ENCODE peak calls at places on chromosome 4, in nine cellular contexts. R is hepatocyte, P is colonic mucosa, X is fibroblast of lung, S is A673, F is AG04450, V is right cardiac atrium, M is PC-3, H is GM23248. D is an unnamed sample. For H3K27me3, the result is how much of the 10 kb centered on the place peaks cover.

GRCh38 chr4:143185253-143186107 is 763 bp downstream of the USP38 start:
- DNase-seq in R (peak), P (peak), X (peak), S (no peak), F (no peak), V (peak), M (peak), H (peak), D (peak)

GRCh38 chr4:25108556-25108955 is 51.7 kb downstream of the SEPSECS start:
- DNase-seq in R (no peak), P (no peak), X (no peak), S (no peak), F (no peak), V (no peak), M (no peak), H (no peak), D (no peak)

GRCh38 chr4:66565796-66566195 is 895.5 kb upstream of the EPHA5 start:
- DNase-seq in R (no peak), P (no peak), X (peak), S (no peak), F (no peak), V (no peak), M (no peak), H (no peak), D (no peak)

GRCh38 chr4:23930750-23931488 is 41.1 kb upstream of the PPARGC1A start:
- DNase-seq in R (peak), P (peak), X (peak), S (no peak), F (no peak), V (peak), M (no peak), H (peak), D (peak)

GRCh38 chr4:61583696-61584095 is 383.6 kb downstream of the ADGRL3 start:
- DNase-seq in R (no peak), P (no peak), X (peak), S (no peak), F (peak), V (no peak), M (peak), H (no peak), D (no peak)

GRCh38 chr4:16079046-16079445 is 4.8 kb downstream of the PROM1 start:
- DNase-seq in R (peak), P (no peak), X (peak), S (no peak), F (no peak), V (no peak), M (no peak), H (no peak), D (no peak)

GRCh38 chr4:157776930-157777329 is 395.9 kb downstream of the GASK1B start:
- DNase-seq in R (no peak), P (no peak), X (no peak), S (no peak), F (no peak), V (no peak), M (no peak), H (no peak), D (no peak)

GRCh38 chr4:152138451-152138850 is 377.6 kb upstream of the GATB start:
- DNase-seq in R (no peak), P (no peak), X (no peak), S (no peak), F (no peak), V (no peak), M (no peak), H (no peak), D (no peak)

GRCh38 chr4:69749771-69750170 is 10.6 kb downstream of the SULT1B1 start:
- DNase-seq in R (no peak), P (no peak), X (peak), S (no peak), F (no peak), V (no peak), M (peak), H (peak), D (no peak)

GRCh38 chr4:151885123-151885522 is 124.3 kb upstream of the GATB start:
- DNase-seq in R (no peak), P (no peak), X (no peak), S (no peak), F (no peak), V (no peak), M (no peak), H (no peak), D (no peak)

GRCh38 chr4:166675411-166675810 is 558.9 kb downstream of the SPOCK3 start:
- DNase-seq in R (peak), P (no peak), X (peak), S (no peak), F (no peak), V (no peak), M (peak), H (peak), D (no peak)

GRCh38 chr4:143355540-143356217 is 19.0 kb downstream of the GAB1 start:
- DNase-seq in R (no peak), P (no peak), X (peak), S (no peak), F (no peak), V (no peak), M (peak), H (peak), D (no peak)

GRCh38 chr4:78428996-78429395 is 122.6 kb upstream of the ANXA3 start:
- DNase-seq in R (no peak), P (no peak), X (no peak), S (no peak), F (no peak), V (no peak), M (no peak), H (no peak), D (no peak)

GRCh38 chr4:111839186-111839585 is 306.1 kb upstream of the FAM241A start:
- DNase-seq in R (no peak), P (no peak), X (no peak), S (no peak), F (no peak), V (no peak), M (no peak), H (no peak), D (no peak)

GRCh38 chr4:139933104-139933503 is 220.9 kb downstream of the MAML3 start:
- DNase-seq in R (no peak), P (no peak), X (no peak), S (no peak), F (no peak), V (no peak), M (no peak), H (no peak), D (no peak)

GRCh38 chr4:166144607-166145006 is 271.6 kb downstream of the TLL1 start:
- DNase-seq in R (no peak), P (no peak), X (peak), S (no peak), F (no peak), V (no peak), M (no peak), H (no peak), D (no peak)

GRCh38 chr4:181971973-181972372 is 271.2 kb upstream of the TENM3 start:
- DNase-seq in R (no peak), P (no peak), X (peak), S (no peak), F (peak), V (peak), M (no peak), H (peak), D (no peak)

GRCh38 chr4:37549003-37549402 is 137.2 kb downstream of the RELL1 start:
- DNase-seq in R (no peak), P (no peak), X (peak), S (peak), F (no peak), V (no peak), M (peak), H (peak), D (no peak)

GRCh38 chr4:98626350-98626749 is 32.1 kb downstream of the TSPAN5 start:
- DNase-seq in R (peak), P (no peak), X (peak), S (peak), F (peak), V (peak), M (peak), H (peak), D (no peak)

GRCh38 chr4:8846864-8847263 is 24.8 kb downstream of the HMX1 start:
- DNase-seq in R (no peak), P (no peak), X (no peak), S (no peak), F (no peak), V (no peak), M (no peak), H (no peak), D (no peak)

GRCh38 chr4:41324861-41325260 is 68.1 kb downstream of the UCHL1 start:
- DNase-seq in R (no peak), P (no peak), X (no peak), S (no peak), F (no peak), V (no peak), M (peak), H (no peak), D (no peak)

GRCh38 chr4:6114181-6114580 is 86.2 kb downstream of the JAKMIP1 start:
- DNase-seq in R (no peak), P (no peak), X (no peak), S (no peak), F (no peak), V (no peak), M (no peak), H (no peak), D (no peak)
- H3K27me3 ChIP-seq in R (under half), P (under half), X (under half), S (under half), F (under half), V (under half), M (under half), H (under half), D (under half)

GRCh38 chr4:121071640-121072037 is 696 bp downstream of the NDNF start:
- DNase-seq in R (no peak), P (no peak), X (no peak), S (no peak), F (no peak), V (no peak), M (no peak), H (no peak), D (no peak)
- H3K27me3 ChIP-seq in R (under half), P (under half), X (under half), S (under half), F (half or more), V (under half), M (under half), H (under half), D (under half)

GRCh38 chr4:2049811-2050210 is 9.3 kb upstream of the NAT8L start:
- DNase-seq in R (no peak), P (no peak), X (no peak), S (no peak), F (no peak), V (no peak), M (no peak), H (no peak), D (no peak)

GRCh38 chr4:2047781-2048581 is 11.1 kb upstream of the NAT8L start:
- DNase-seq in R (peak), P (no peak), X (no peak), S (no peak), F (no peak), V (no peak), M (no peak), H (no peak), D (no peak)

GRCh38 chr4:2049381-2049780 is 9.7 kb upstream of the NAT8L start:
- DNase-seq in R (no peak), P (no peak), X (no peak), S (no peak), F (no peak), V (no peak), M (no peak), H (no peak), D (no peak)

GRCh38 chr4:2047031-2047660 is 12.0 kb upstream of the NAT8L start:
- DNase-seq in R (no peak), P (no peak), X (no peak), S (no peak), F (no peak), V (peak), M (no peak), H (no peak), D (no peak)

DNA sequence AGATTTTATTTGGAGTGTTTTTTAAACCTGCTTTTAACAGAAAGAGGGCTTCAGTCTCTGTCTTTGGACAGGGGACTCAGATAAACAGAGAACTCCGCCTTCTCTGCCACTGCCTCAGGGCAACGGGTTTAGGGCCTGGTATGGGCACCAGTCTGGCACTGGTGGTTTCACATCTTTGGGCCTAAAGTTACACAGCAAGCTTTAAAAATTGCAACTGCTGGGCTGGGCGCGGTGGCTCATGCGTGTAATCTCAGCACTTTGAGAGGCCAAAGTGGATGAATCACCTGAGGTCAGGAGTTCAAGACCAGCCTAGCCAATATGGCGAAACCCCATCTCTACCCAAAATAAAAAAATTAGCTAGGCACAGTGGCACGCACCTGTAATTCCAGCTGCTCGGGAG is 10.3 kb upstream of the NAT8L start:
- DNase-seq in R (no peak), P (no peak), X (no peak), S (no peak), F (no peak), V (no peak), M (no peak), H (no peak), D (no peak)
- H3K27me3 ChIP-seq in R (under half), P (under half), X (under half), S (under half), F (under half), V (under half), M (under half), H (under half), D (under half)

GRCh38 chr4:1041147-1041935 is 29.9 kb downstream of the FGFRL1 start:
- DNase-seq in R (peak), P (no peak), X (peak), S (no peak), F (no peak), V (peak), M (peak), H (peak), D (no peak)

GRCh38 chr4:1041936-1042330 is 30.5 kb downstream of the FGFRL1 start:
- DNase-seq in R (no peak), P (no peak), X (no peak), S (no peak), F (no peak), V (peak), M (no peak), H (no peak), D (no peak)

GRCh38 chr4:1040344-1041146 is 29.1 kb downstream of the FGFRL1 start:
- DNase-seq in R (no peak), P (no peak), X (no peak), S (no peak), F (no peak), V (peak), M (no peak), H (no peak), D (no peak)

GRCh38 chr4:1038948-1039492 is 27.6 kb downstream of the FGFRL1 start:
- DNase-seq in R (no peak), P (no peak), X (no peak), S (no peak), F (no peak), V (peak), M (no peak), H (no peak), D (no peak)

GRCh38 chr4:1039493-1040343 is 28.3 kb downstream of the FGFRL1 start:
- DNase-seq in R (peak), P (no peak), X (peak), S (no peak), F (no peak), V (peak), M (peak), H (peak), D (no peak)
- H3K27me3 ChIP-seq in R (under half), P (under half), X (under half), S (under half), F (under half), V (under half), M (under half), H (under half), D (under half)

GRCh38 chr4:1055721-1056590 is 44.5 kb downstream of the FGFRL1 start:
- DNase-seq in R (peak), P (no peak), X (peak), S (no peak), F (no peak), V (peak), M (no peak), H (no peak), D (peak)
- H3K27me3 ChIP-seq in R (under half), P (under half), X (half or more), S (half or more), F (half or more), V (under half), M (under half), H (under half), D (under half)

GRCh38 chr4:54104907-54105306 is 4.9 kb downstream of the GSX2 start:
- DNase-seq in R (no peak), P (no peak), X (no peak), S (no peak), F (no peak), V (no peak), M (no peak), H (no peak), D (no peak)

GRCh38 chr4:54101190-54102041 is 1.5 kb downstream of the GSX2 start:
- DNase-seq in R (no peak), P (no peak), X (no peak), S (no peak), F (no peak), V (peak), M (no peak), H (no peak), D (no peak)

GRCh38 chr4:54102747-54103146 is 2.8 kb downstream of the GSX2 start:
- DNase-seq in R (no peak), P (no peak), X (no peak), S (no peak), F (no peak), V (no peak), M (no peak), H (no peak), D (no peak)

GRCh38 chr4:54100607-54101189 is 735 bp downstream of the GSX2 start:
- DNase-seq in R (no peak), P (no peak), X (no peak), S (no peak), F (no peak), V (no peak), M (no peak), H (peak), D (no peak)

DNA sequence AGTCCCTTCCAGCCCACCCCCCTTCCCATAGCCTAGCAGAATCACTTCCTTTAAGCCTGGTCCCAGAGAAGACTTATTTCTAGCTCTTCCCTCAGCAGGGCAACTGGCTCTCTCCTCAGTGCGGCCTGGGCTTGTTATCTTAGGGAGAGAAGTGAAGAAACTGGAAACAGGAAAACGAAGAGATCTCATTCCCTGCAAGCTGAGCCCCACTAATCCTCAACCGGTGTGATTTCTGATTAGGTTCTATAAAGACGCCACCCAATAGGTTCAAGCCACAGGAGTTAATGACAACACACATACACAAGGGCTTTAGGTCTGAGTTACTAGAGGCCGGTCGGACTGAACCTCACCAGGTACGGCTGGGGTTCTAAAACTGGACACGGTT is 3.2 kb downstream of the GSX2 start:
- DNase-seq in R (no peak), P (no peak), X (no peak), S (no peak), F (no peak), V (peak), M (no peak), H (no peak), D (no peak)
- H3K27me3 ChIP-seq in R (half or more), P (half or more), X (under half), S (half or more), F (under half), V (under half), M (under half), H (under half), D (under half)